ENCODE peak calls at places on chromosomes 5 and 9, in six cellular contexts. S is endothelial cell, U is GM13976, G is neural crest cell, R is HFF-Myc, Z is Caco-2. Q is an unnamed sample.

GRCh38 chr5:33671700-33672291 is 220.0 kb downstream of the ADAMTS12 start:
- DNase-seq in Z (no peak), U (no peak), S (no peak), G (no peak), R (no peak), Q (no peak)

GRCh38 chr5:131749138-131749537 is 47.7 kb downstream of the FNIP1 start:
- DNase-seq in U (no peak), G (no peak), Z (no peak), S (no peak), R (no peak), Q (no peak)

GRCh38 chr5:158880514-158881001 is 219.2 kb downstream of the EBF1 start:
- DNase-seq in G (no peak), Z (no peak), R (no peak), U (no peak), S (no peak), Q (no peak)

GRCh38 chr9:2489838-2490314 is 131.7 kb upstream of the VLDLR start:
- DNase-seq in R (peak; percentile 83), Z (no peak), U (peak; percentile 15), G (no peak), S (no peak), Q (no peak)

GRCh38 chr5:36575367-36575781 is 31.0 kb upstream of the SLC1A3 start:
- DNase-seq in G (no peak), R (no peak), Z (no peak), S (no peak), U (no peak), Q (no peak)

GRCh38 chr9:133732351-133733073 is 5.6 kb downstream of the SARDH start:
- DNase-seq in G (no peak), U (no peak), Z (no peak), S (no peak), R (no peak), Q (no peak)

GRCh38 chr9:128409998-128410397 is 10.7 kb upstream of the CERCAM start:
- DNase-seq in G (no peak), U (no peak), S (no peak), Z (peak; percentile 52), R (no peak), Q (no peak)

GRCh38 chr5:154159343-154159742 is 31.2 kb upstream of the GALNT10 start:
- DNase-seq in U (no peak), S (no peak), Z (no peak), R (no peak), G (no peak), Q (no peak)

GRCh38 chr5:57817001-57817453 is 334.4 kb upstream of the ACTBL2 start:
- DNase-seq in U (no peak), R (no peak), G (no peak), S (no peak), Z (no peak), Q (no peak)

GRCh38 chr5:116576043-116576713 is 1.6 kb upstream of the SEMA6A start:
- DNase-seq in G (peak; percentile 81), R (peak; percentile 4), Z (peak; percentile 43), U (peak; percentile 89), S (peak; percentile 91), Q (no peak)

GRCh38 chr9:13485068-13485596 is 205.6 kb upstream of the MPDZ start:
- DNase-seq in G (no peak), R (no peak), Z (no peak), U (no peak), S (no peak), Q (peak; percentile 24)

GRCh38 chr9:88387035-88387732 is 1.1 kb upstream of the SPIN1 start:
- DNase-seq in S (peak; percentile 10), R (no peak), U (peak; percentile 32), Z (peak; percentile 55), G (peak; percentile 3), Q (no peak)

GRCh38 chr5:147858520-147858919 is 20.0 kb upstream of the SCGB3A2 start:
- DNase-seq in G (no peak), S (no peak), R (no peak), U (no peak), Z (no peak), Q (no peak)

GRCh38 chr5:17217421-17218352 is at the start of gene BASP1:
- DNase-seq in G (peak; percentile 78), R (no peak), U (peak; percentile 92), Z (peak; percentile 85), S (peak; percentile 81), Q (no peak)

GRCh38 chr9:98191615-98192502 is 578 bp downstream of the CORO2A start:
- DNase-seq in G (no peak), Z (no peak), U (peak; percentile 55), S (peak; percentile 31), R (no peak), Q (no peak)

GRCh38 chr5:172820046-172820767 is 13.8 kb upstream of the ERGIC1 start:
- DNase-seq in U (no peak), R (no peak), G (no peak), S (no peak), Z (no peak), Q (peak; percentile 83)

GRCh38 chr9:94697972-94698581 is 28.4 kb upstream of the AOPEP start:
- DNase-seq in Z (peak; percentile 67), S (no peak), G (no peak), U (no peak), R (no peak), Q (no peak)

GRCh38 chr9:1231998-1232919 is 182.1 kb downstream of the DMRT2 start:
- DNase-seq in U (no peak), R (peak; percentile 44), S (no peak), G (no peak), Z (peak; percentile 49), Q (no peak)

GRCh38 chr9:35738186-35738585 is 5.7 kb downstream of the CREB3 start:
- DNase-seq in U (no peak), G (no peak), R (no peak), S (no peak), Z (no peak), Q (no peak)

GRCh38 chr5:109992264-109992915 is 302.7 kb downstream of the MAN2A1 start:
- DNase-seq in S (no peak), R (no peak), G (no peak), U (no peak), Z (no peak), Q (no peak)

GRCh38 chr5:52906845-52907244 is 82.3 kb upstream of the ITGA2 start:
- DNase-seq in G (no peak), S (no peak), R (no peak), U (no peak), Z (no peak), Q (no peak)

GRCh38 chr9:16532681-16533450 is 337.6 kb downstream of the BNC2 start:
- DNase-seq in R (no peak), S (no peak), U (no peak), G (no peak), Z (no peak), Q (no peak)

GRCh38 chr9:4499917-4500316 is 9.6 kb downstream of the SLC1A1 start:
- DNase-seq in G (no peak), S (no peak), Z (no peak), U (no peak), R (no peak), Q (no peak)

GRCh38 chr9:99296375-99296951 is 74.4 kb downstream of the SEC61B start:
- DNase-seq in Z (no peak), G (no peak), S (no peak), U (peak; percentile 66), R (no peak), Q (no peak)

GRCh38 chr9:76161103-76161502 is 233.1 kb downstream of the RFK start:
- DNase-seq in U (no peak), G (no peak), R (no peak), Z (no peak), S (no peak), Q (no peak)

GRCh38 chr5:180090098-180090768 is 18.7 kb upstream of the RNF130 start:
- DNase-seq in U (peak; percentile 81), S (peak; percentile 92), Z (peak; percentile 75), R (no peak), G (peak; percentile 88), Q (no peak)

GRCh38 chr5:2756764-2757163 is 5.3 kb upstream of the IRX2 start:
- DNase-seq in R (no peak), S (no peak), G (no peak), U (no peak), Z (no peak), Q (no peak)

GRCh38 chr5:147455822-147456221 is 54.0 kb downstream of the DPYSL3 start:
- DNase-seq in G (no peak), U (no peak), S (no peak), R (peak; percentile 37), Z (no peak), Q (no peak)

GRCh38 chr5:124655211-124655880 is 91.1 kb downstream of the ZNF608 start:
- DNase-seq in Z (no peak), G (no peak), U (no peak), R (no peak), S (no peak), Q (no peak)

GRCh38 chr5:167895899-167896659 is 395.4 kb upstream of the WWC1 start:
- DNase-seq in Z (no peak), U (no peak), R (no peak), S (no peak), G (no peak), Q (no peak)
- TF ChIP-seq CTCF in Z (no peak), U (no peak), R (no peak), S (no peak), G (no peak), Q (no peak)

DNA sequence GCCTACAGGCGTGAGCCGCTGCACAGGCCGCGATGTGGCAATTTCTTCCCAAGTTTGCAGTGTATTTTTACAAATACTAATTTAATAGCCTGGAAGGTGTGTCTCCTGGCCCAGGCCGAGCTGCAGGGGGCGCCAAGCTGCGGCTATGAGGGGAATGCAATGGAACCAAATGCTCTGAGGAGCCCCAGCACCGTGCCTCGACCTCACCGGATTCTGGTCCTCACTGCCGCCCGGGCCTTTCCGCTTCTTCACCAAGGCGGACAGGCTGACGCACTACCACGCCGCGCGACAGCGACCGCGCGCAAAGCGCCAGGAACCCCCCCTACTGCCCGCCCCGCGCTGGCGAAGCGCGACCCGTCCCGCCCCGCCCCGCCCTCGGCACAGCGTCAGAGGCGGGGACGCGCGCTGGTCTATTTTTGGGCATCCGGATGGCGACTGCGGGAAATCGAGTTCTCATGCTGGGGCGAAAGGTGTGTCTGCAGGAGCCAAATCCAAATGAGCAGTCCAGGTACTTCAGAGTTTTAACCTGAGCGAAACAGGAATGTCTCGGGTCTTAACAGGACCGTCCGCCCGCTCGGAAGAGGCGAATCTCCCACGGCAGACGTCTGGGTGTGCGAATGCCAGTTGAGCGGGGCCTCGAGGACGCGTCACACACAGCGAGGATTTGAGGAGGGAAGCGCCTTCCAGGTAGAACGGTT is 31.7 kb upstream of the PRXL2C start:
- DNase-seq in U (peak; percentile 50), S (peak; percentile 80), Z (no peak), G (peak; percentile 67), R (peak; percentile 33), Q (peak; percentile 42)
- TF ChIP-seq CTCF in U (no peak), S (peak; percentile 50), Z (no peak), G (peak; percentile 66), R (peak; percentile 69), Q (no peak)

GRCh38 chr5:99928490-99928889 is 606.7 kb upstream of the FAM174A start:
- DNase-seq in R (no peak), G (no peak), Z (no peak), U (no peak), S (no peak), Q (no peak)

GRCh38 chr5:99926463-99926862 is 608.7 kb upstream of the FAM174A start:
- DNase-seq in Z (no peak), S (no peak), R (no peak), G (no peak), U (no peak), Q (no peak)

GRCh38 chr5:99929806-99930135 is 605.4 kb upstream of the FAM174A start:
- DNase-seq in S (no peak), R (no peak), Z (no peak), U (no peak), G (no peak), Q (no peak)

GRCh38 chr5:99929067-99929805 is 605.9 kb upstream of the FAM174A start:
- DNase-seq in S (no peak), U (no peak), Z (no peak), R (no peak), G (no peak), Q (no peak)
- TF ChIP-seq CTCF in S (no peak), U (no peak), Z (no peak), R (no peak), G (no peak), Q (no peak)

GRCh38 chr9:109303900-109304299 is 17.0 kb downstream of the EPB41L4B start:
- DNase-seq in S (no peak), U (no peak), Z (no peak), R (no peak), G (no peak), Q (no peak)
- TF ChIP-seq CTCF in S (no peak), U (no peak), Z (no peak), R (no peak), G (no peak), Q (no peak)

Q was measured in omental fat pad.